ENCODE peak calls at places on chromosomes 6 and 20, in four cellular contexts. Y is trophoblast cell, C is neuronal stem cell, N is H1. I is an unnamed sample.

GRCh38 chr6:144415014-144415413 is 129.9 kb downstream of the UTRN start:
- DNase-seq in Y (no peak), C (no peak), N (no peak), I (peak)

GRCh38 chr20:14406495-14406894 is 69.1 kb upstream of the FLRT3 start:
- DNase-seq in Y (peak), C (no peak), N (no peak), I (peak)

GRCh38 chr6:146388736-146389364 is 154.8 kb upstream of the RAB32 start:
- DNase-seq in Y (no peak), C (peak), N (no peak), I (no peak)

GRCh38 chr20:4113546-4113945 is 98.2 kb upstream of the RNF24 start:
- DNase-seq in Y (no peak), C (no peak), N (peak), I (no peak)

GRCh38 chr20:50172347-50173013 is 18.1 kb upstream of the CEBPB start:
- DNase-seq in Y (peak), C (peak), N (peak), I (peak)

GRCh38 chr6:7684843-7685242 is 41.1 kb upstream of the BMP6 start:
- DNase-seq in Y (no peak), C (peak), N (peak), I (no peak)

GRCh38 chr6:113939825-113940224 is 31.1 kb downstream of the HDAC2 start:
- DNase-seq in Y (no peak), C (no peak), N (no peak), I (no peak)

GRCh38 chr6:21769405-21769851 is 175.9 kb downstream of the SOX4 start:
- DNase-seq in Y (no peak), C (peak), N (no peak), I (peak)

GRCh38 chr6:149150999-149151398 is 166.5 kb upstream of the TAB2 start:
- DNase-seq in Y (no peak), C (no peak), N (no peak), I (no peak)

GRCh38 chr6:110581682-110582081 is 105.3 kb upstream of the SLC22A16 start:
- DNase-seq in Y (no peak), C (no peak), N (peak), I (no peak)

GRCh38 chr6:42104807-42105713 is 37.4 kb downstream of the C6orf132 start:
- DNase-seq in Y (no peak), C (no peak), N (peak), I (no peak)

GRCh38 chr6:4351857-4352669 is 216.7 kb upstream of the ECI2 start:
- DNase-seq in Y (peak), C (no peak), N (peak), I (peak)

GRCh38 chr6:12293234-12293930 is 3.2 kb downstream of the EDN1 start:
- DNase-seq in Y (no peak), C (no peak), N (no peak), I (no peak)

GRCh38 chr6:33590531-33591198 is 10.6 kb upstream of the BAK1 start:
- DNase-seq in Y (no peak), C (no peak), N (peak), I (no peak)

GRCh38 chr20:5569021-5569420 is 181.2 kb upstream of the SHLD1 start:
- DNase-seq in Y (peak), C (no peak), N (no peak), I (peak)

GRCh38 chr20:7691647-7692046 is 248.6 kb downstream of the HAO1 start:
- DNase-seq in Y (no peak), C (no peak), N (no peak), I (no peak)

GRCh38 chr20:40532103-40532502 is 156.9 kb downstream of the MAFB start:
- DNase-seq in Y (no peak), C (no peak), N (peak), I (no peak)

GRCh38 chr20:11354841-11355240 is 562.9 kb upstream of the BTBD3 start:
- DNase-seq in Y (no peak), C (no peak), N (no peak), I (no peak)

GRCh38 chr6:8831366-8832152 is 396.2 kb upstream of the SLC35B3 start:
- DNase-seq in Y (no peak), C (no peak), N (no peak), I (no peak)

GRCh38 chr20:62627901-62628612 is 14.2 kb upstream of the SLCO4A1 start:
- DNase-seq in Y (no peak), C (no peak), N (no peak), I (peak)

GRCh38 chr6:1028744-1029143 is 283.2 kb upstream of the FOXQ1 start:
- DNase-seq in Y (no peak), C (no peak), N (no peak), I (no peak)

GRCh38 chr6:54980511-54981275 is 134.1 kb downstream of the FAM83B start:
- DNase-seq in Y (no peak), C (no peak), N (no peak), I (peak)

GRCh38 chr20:34164569-34164968 is 52.5 kb upstream of the EIF2S2 start:
- DNase-seq in Y (no peak), C (no peak), N (no peak), I (no peak)

GRCh38 chr20:51462566-51463276 is 79.8 kb downstream of the NFATC2 start:
- DNase-seq in Y (no peak), C (no peak), N (no peak), I (peak)

GRCh38 chr6:45377041-45377554 is 636 bp downstream of the SUPT3H start:
- DNase-seq in Y (no peak), C (no peak), N (no peak), I (peak)

GRCh38 chr6:112827793-112828192 is 480.7 kb downstream of the RFPL4B start:
- DNase-seq in Y (no peak), C (no peak), N (no peak), I (no peak)

GRCh38 chr6:123534264-123534663 is 102.5 kb downstream of the TRDN start:
- DNase-seq in Y (no peak), C (no peak), N (no peak), I (no peak)

GRCh38 chr20:2805682-2806350 is 5.4 kb upstream of the CPXM1 start:
- DNase-seq in Y (no peak), C (no peak), N (peak), I (peak)

GRCh38 chr6:167112421-167112820 is 10.5 kb upstream of the CCR6 start:
- DNase-seq in Y (no peak), C (no peak), N (no peak), I (no peak)

GRCh38 chr6:73236147-73236750 is 11.0 kb upstream of the KHDC1L start:
- DNase-seq in Y (peak), C (no peak), N (no peak), I (peak)

GRCh38 chr6:119985952-119986736 is 636.6 kb upstream of the MAN1A1 start:
- DNase-seq in Y (no peak), C (no peak), N (no peak), I (no peak)

GRCh38 chr6:163324928-163325784 is 89.4 kb upstream of the QKI start:
- DNase-seq in Y (no peak), C (no peak), N (no peak), I (peak)

GRCh38 chr6:128343666-128344065 is 176.7 kb downstream of the PTPRK start:
- DNase-seq in Y (no peak), C (no peak), N (no peak), I (peak)

GRCh38 chr6:11381801-11382513 is 149.5 kb upstream of the NEDD9 start:
- DNase-seq in Y (no peak), C (no peak), N (no peak), I (no peak)

GRCh38 chr20:32594204-32594603 is 9.1 kb upstream of the NOL4L start:
- DNase-seq in Y (no peak), C (no peak), N (no peak), I (no peak)

GRCh38 chr6:17725083-17725482 is 18.4 kb upstream of the NUP153 start:
- DNase-seq in Y (no peak), C (no peak), N (peak), I (peak)

GRCh38 chr6:161010418-161010817 is 18.8 kb downstream of the MAP3K4 start:
- DNase-seq in Y (no peak), C (no peak), N (no peak), I (peak)

GRCh38 chr20:2849529-2849928 is 9.0 kb downstream of the VPS16 start:
- DNase-seq in Y (no peak), C (no peak), N (no peak), I (no peak)

GRCh38 chr20:47195573-47195972 is 160.9 kb downstream of the ZMYND8 start:
- DNase-seq in Y (no peak), C (no peak), N (no peak), I (no peak)

GRCh38 chr20:47198254-47198671 is 158.2 kb downstream of the ZMYND8 start:
- DNase-seq in Y (no peak), C (no peak), N (no peak), I (peak)

GRCh38 chr20:47196091-47197081 is 160.1 kb downstream of the ZMYND8 start:
- DNase-seq in Y (peak), C (peak), N (peak), I (peak)

GRCh38 chr20:47201074-47201730 is 155.3 kb downstream of the ZMYND8 start:
- DNase-seq in Y (no peak), C (no peak), N (no peak), I (no peak)

GRCh38 chr20:47198996-47199552 is 157.4 kb downstream of the ZMYND8 start:
- DNase-seq in Y (no peak), C (no peak), N (no peak), I (no peak)
- H3K4ac ChIP-seq in Y (no peak), C (no peak), N (no peak), I (no peak)

GRCh38 chr6:84848960-84849359 is 84.6 kb upstream of the TBX18 start:
- DNase-seq in Y (no peak), C (no peak), N (no peak), I (no peak)
- H3K4ac ChIP-seq in Y (no peak), C (no peak), N (no peak), I (no peak)

GRCh38 chr6:43915213-43915869 is 145.3 kb downstream of the VEGFA start:
- DNase-seq in Y (no peak), C (no peak), N (no peak), I (no peak)

GRCh38 chr6:43912598-43913387 is 142.8 kb downstream of the VEGFA start:
- DNase-seq in Y (no peak), C (no peak), N (no peak), I (no peak)

GRCh38 chr6:43914272-43915147 is 144.5 kb downstream of the VEGFA start:
- DNase-seq in Y (no peak), C (no peak), N (no peak), I (no peak)

GRCh38 chr6:43911625-43912577 is 141.9 kb downstream of the VEGFA start:
- DNase-seq in Y (no peak), C (no peak), N (no peak), I (no peak)

GRCh38 chr6:43913388-43914271 is 143.6 kb downstream of the VEGFA start:
- DNase-seq in Y (no peak), C (no peak), N (no peak), I (peak)
- H3K4ac ChIP-seq in Y (no peak), C (no peak), N (no peak), I (peak)

GRCh38 chr20:44186674-44187053 is 324 bp downstream of the JPH2 start:
- DNase-seq in Y (no peak), C (no peak), N (no peak), I (no peak)
- H3K4ac ChIP-seq in Y (peak), C (no peak), N (no peak), I (peak)

DNA sequence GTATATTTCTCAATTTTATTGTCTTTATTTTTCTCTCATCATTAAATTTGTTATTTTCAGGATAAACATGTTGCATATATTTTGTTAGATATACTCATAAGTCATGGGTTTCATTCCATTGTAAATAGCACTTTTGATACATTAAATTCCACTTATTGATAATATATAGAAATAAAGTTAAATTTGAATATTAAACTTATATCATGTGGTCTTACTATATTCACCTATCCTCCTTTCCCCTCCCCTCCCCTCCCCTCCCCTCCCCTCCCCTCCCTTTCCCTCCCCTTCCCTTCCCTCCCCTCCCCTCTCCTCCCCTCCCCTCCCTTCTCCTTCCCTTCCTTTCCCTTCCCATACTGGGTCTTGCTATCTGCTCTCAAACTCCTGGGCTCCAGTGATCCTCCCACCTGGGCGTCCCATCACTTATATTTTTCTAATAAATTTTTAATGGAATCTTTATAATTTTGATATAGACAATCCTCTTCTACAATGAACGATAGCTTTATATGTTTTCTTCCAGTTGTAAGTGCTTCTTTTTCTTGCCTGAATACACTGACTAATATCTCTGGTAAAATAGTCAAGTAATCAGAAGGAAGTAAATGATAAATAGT is 692.4 kb downstream of the C6orf118 start:
- DNase-seq in Y (no peak), C (no peak), N (no peak), I (no peak)
- H3K4ac ChIP-seq in Y (no peak), C (no peak), N (no peak), I (no peak)